ENCODE peak calls at places on chromosomes 5 and 9, in five cellular contexts. B, I, A, J and E are unnamed samples.

GRCh38 chr5:105789246-105789645 is 1881.5 kb downstream of the EFNA5 start:
- DNase-seq in I (no peak), B (no peak), A (no peak), J (no peak), E (no peak)

GRCh38 chr9:130305381-130305780 is 39.8 kb downstream of the HMCN2 start:
- DNase-seq in A (no peak), I (no peak), J (no peak), B (no peak), E (no peak)

GRCh38 chr5:167143726-167144125 is 1147.7 kb upstream of the WWC1 start:
- DNase-seq in J (no peak), B (no peak), I (no peak), A (no peak), E (no peak)

GRCh38 chr5:113002423-113002822 is 25.8 kb downstream of the DCP2 start:
- DNase-seq in B (no peak), J (no peak), A (peak; percentile 29), I (no peak), E (no peak)

GRCh38 chr5:181181650-181182565 is 23.1 kb downstream of the TRIM7 start:
- DNase-seq in I (peak; percentile 77), J (peak; percentile 65), B (no peak), A (peak; percentile 65), E (peak; percentile 70)

GRCh38 chr9:127608104-127608966 is 3.7 kb upstream of the STXBP1 start:
- DNase-seq in J (peak; percentile 38), B (no peak), A (peak; percentile 76), I (peak; percentile 55), E (peak; percentile 44)

GRCh38 chr5:73299017-73299630 is 126.1 kb downstream of the TMEM174 start:
- DNase-seq in A (no peak), J (no peak), I (no peak), B (no peak), E (no peak)

GRCh38 chr5:111737716-111738115 is 19.3 kb downstream of the NREP start:
- DNase-seq in A (no peak), I (no peak), B (no peak), J (peak; percentile 82), E (no peak)

GRCh38 chr5:132428811-132429440 is 59.4 kb downstream of the SLC22A5 start:
- DNase-seq in J (peak; percentile 87), I (no peak), B (no peak), A (no peak), E (no peak)

GRCh38 chr9:107994638-107995037 is 505.1 kb upstream of the KLF4 start:
- DNase-seq in I (no peak), B (no peak), J (no peak), A (no peak), E (no peak)

GRCh38 chr5:149724130-149724850 is 5.8 kb upstream of the PPARGC1B start:
- DNase-seq in B (peak; percentile 43), A (no peak), I (no peak), J (no peak), E (no peak)

GRCh38 chr5:133052317-133053175 is 733 bp downstream of the HSPA4 start:
- DNase-seq in J (peak; percentile 44), A (peak; percentile 75), I (peak; percentile 65), B (no peak), E (peak; percentile 33)

GRCh38 chr5:137836997-137837396 is 30.7 kb upstream of the MYOT start:
- DNase-seq in B (no peak), A (peak; percentile 47), J (peak; percentile 1), I (no peak), E (peak; percentile 61)

GRCh38 chr5:41683181-41683580 is 172.8 kb upstream of the PLCXD3 start:
- DNase-seq in J (no peak), B (no peak), I (no peak), A (no peak), E (no peak)

GRCh38 chr9:37675661-37676060 is 24.9 kb downstream of the FRMPD1 start:
- DNase-seq in I (no peak), A (no peak), J (no peak), B (no peak), E (no peak)

GRCh38 chr9:26426732-26427131 is 465.9 kb downstream of the CAAP1 start:
- DNase-seq in I (no peak), J (no peak), A (no peak), B (no peak), E (no peak)

GRCh38 chr9:95494022-95494415 is 22.8 kb downstream of the PTCH1 start:
- DNase-seq in I (no peak), A (no peak), J (no peak), B (no peak), E (no peak)

GRCh38 chr5:29770936-29771335 is 1422.5 kb upstream of the CDH6 start:
- DNase-seq in A (no peak), B (no peak), J (no peak), I (no peak), E (no peak)

GRCh38 chr5:44546283-44546682 is 157.1 kb upstream of the FGF10 start:
- DNase-seq in A (no peak), I (no peak), B (no peak), J (peak; percentile 68), E (no peak)

GRCh38 chr9:78351816-78352215 is 54.9 kb downstream of the PSAT1 start:
- DNase-seq in B (no peak), I (no peak), J (no peak), A (no peak), E (no peak)

GRCh38 chr5:115583474-115583873 is 18.8 kb downstream of the TICAM2 start:
- DNase-seq in A (no peak), J (peak; percentile 95), B (no peak), I (peak; percentile 78), E (no peak)

GRCh38 chr5:101860563-101860962 is 435.5 kb downstream of the SLCO4C1 start:
- DNase-seq in J (no peak), A (no peak), I (no peak), B (no peak), E (no peak)

GRCh38 chr5:100496296-100496695 is 38.9 kb upstream of the FAM174A start:
- DNase-seq in J (peak; percentile 5), A (no peak), B (no peak), I (no peak), E (no peak)

GRCh38 chr9:70340572-70340971 is 73.9 kb downstream of the KLF9 start:
- DNase-seq in J (peak; percentile 57), I (peak; percentile 40), A (no peak), B (no peak), E (no peak)

GRCh38 chr5:174305241-174305681 is 259.8 kb downstream of the NSG2 start:
- DNase-seq in I (no peak), B (no peak), J (no peak), A (no peak), E (no peak)

GRCh38 chr5:1014781-1015221 is 6.2 kb downstream of the NKD2 start:
- DNase-seq in A (no peak), J (no peak), I (no peak), B (no peak), E (no peak)

GRCh38 chr5:1017056-1017455 is 8.5 kb downstream of the NKD2 start:
- DNase-seq in A (no peak), J (no peak), I (no peak), B (no peak), E (no peak)

GRCh38 chr5:1015545-1015944 is 6.9 kb downstream of the NKD2 start:
- DNase-seq in B (no peak), J (no peak), A (no peak), I (no peak), E (no peak)

GRCh38 chr5:1016476-1016875 is 7.9 kb downstream of the NKD2 start:
- DNase-seq in I (no peak), B (no peak), J (no peak), A (no peak), E (no peak)

GRCh38 chr5:1016036-1016435 is 7.4 kb downstream of the NKD2 start:
- DNase-seq in A (no peak), B (no peak), I (no peak), J (no peak), E (no peak)
- H3K4me3 ChIP-seq in A (no peak overlapping the region), B (no peak overlapping the region), I (no peak overlapping the region), J (no peak overlapping the region), E (no peak overlapping the region)

GRCh38 chr9:137305060-137305787 is 3.2 kb upstream of the NRARP start:
- DNase-seq in A (no peak), I (peak; percentile 91), J (no peak), B (no peak), E (no peak)
- TF ChIP-seq POLR2A in A (no peak), I (peak; percentile 61), J (no peak), B (no peak), E (peak; percentile 20)

GRCh38 chr5:92998456-92998855 is 582.6 kb downstream of the NR2F1-AS1 start:
- DNase-seq in A (no peak), I (no peak), B (no peak), J (peak; percentile 30), E (no peak)
- H3K4me3 ChIP-seq in A (no peak overlapping the region), I (no peak overlapping the region), B (no peak overlapping the region), J (peak overlapping the region; percentile 30), E (no peak overlapping the region)

GRCh38 chr9:14079440-14079839 is 234.5 kb downstream of the NFIB start:
- DNase-seq in A (no peak), I (no peak), B (no peak), J (no peak), E (no peak)
- TF ChIP-seq POLR2A in A (no peak), I (no peak), B (no peak), J (no peak), E (no peak)

GRCh38 chr9:83537331-83538171 is 650 bp downstream of the FRMD3 start:
- DNase-seq in A (peak; percentile 21), I (no peak), B (no peak), J (no peak), E (no peak)
- H3K4me3 ChIP-seq in A (peak overlapping the region; percentile 91), I (peak overlapping the region; percentile 36), B (no peak overlapping the region), J (peak overlapping the region; percentile 45), E (peak overlapping the region; percentile 65)

GRCh38 chr5:154755361-154756202 is at the start of gene LARP1:
- DNase-seq in B (no peak), A (peak; percentile 33), I (peak; percentile 57), J (peak; percentile 19), E (no peak)

GRCh38 chr5:154749496-154749895 is 5.7 kb upstream of the LARP1 start:
- DNase-seq in I (no peak), A (no peak), J (no peak), B (no peak), E (no peak)

GRCh38 chr5:154754460-154755360 is 467 bp upstream of the LARP1 start:
- DNase-seq in I (peak; percentile 99), J (peak; percentile 98), A (peak; percentile 100), B (peak; percentile 93), E (peak; percentile 100)

GRCh38 chr5:154753792-154754191 is 1.4 kb upstream of the LARP1 start:
- DNase-seq in J (peak; percentile 97), I (peak; percentile 53), A (peak; percentile 80), B (no peak), E (peak; percentile 82)

DNA sequence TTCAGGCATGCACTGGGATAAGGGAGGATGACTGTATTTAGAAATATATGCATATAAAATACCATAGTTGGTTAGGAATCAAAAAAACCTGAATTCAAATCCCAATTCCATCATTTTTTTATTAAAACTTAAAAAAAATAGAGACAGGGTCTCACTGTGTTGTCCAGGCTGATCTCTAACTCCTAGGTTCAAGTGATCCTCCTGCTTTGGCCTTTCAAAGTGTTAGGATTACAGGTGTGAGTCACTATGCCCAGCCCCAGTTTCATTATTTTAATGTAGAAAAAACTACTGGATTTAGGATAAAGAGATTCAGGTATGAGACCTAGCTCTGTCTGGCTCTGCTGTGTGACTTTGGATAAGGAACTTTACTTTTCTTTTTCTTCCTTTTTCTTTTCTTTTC is 3.3 kb upstream of the LARP1 start:
- DNase-seq in I (no peak), J (no peak), A (no peak), B (no peak), E (no peak)
- TF ChIP-seq POLR2A in I (no peak), J (no peak), A (no peak), B (no peak), E (no peak)